ENCODE peak calls at places on chromosomes 2 and 18, in eight cellular contexts. C is nephron progenitor cell, Z is Caco-2, Q is psoas muscle, M is HepG2, G is HL-60, D is WERI-Rb-1, F is brain microvascular endothelial cell. O is an unnamed sample.

GRCh38 chr2:236584521-236585384 is 15.1 kb downstream of the ACKR3 start:
- DNase-seq in C (no peak), Z (no peak), Q (peak), M (no peak), G (no peak), D (no peak), F (no peak), O (no peak)

GRCh38 chr2:190533968-190534309 is 583 bp downstream of the NEMP2 start:
- DNase-seq in C (no peak), Z (no peak), Q (no peak), M (peak), G (no peak), D (no peak), F (no peak), O (no peak)

GRCh38 chr2:138502253-138503086 is 900 bp downstream of the SPOPL start:
- DNase-seq in C (no peak), Z (no peak), Q (no peak), M (peak), G (peak), D (no peak), F (no peak), O (no peak)

GRCh38 chr2:233400341-233400740 is 46.0 kb downstream of the DGKD start:
- DNase-seq in C (no peak), Z (no peak), Q (no peak), M (no peak), G (no peak), D (no peak), F (no peak), O (no peak)

GRCh38 chr2:67309281-67309680 is 87.9 kb upstream of the ETAA1 start:
- DNase-seq in C (no peak), Z (peak), Q (no peak), M (peak), G (no peak), D (no peak), F (no peak), O (no peak)

GRCh38 chr2:198518935-198519334 is 714.5 kb downstream of the PLCL1 start:
- DNase-seq in C (no peak), Z (no peak), Q (no peak), M (no peak), G (no peak), D (no peak), F (no peak), O (no peak)

GRCh38 chr2:15058628-15059157 is 426.2 kb downstream of the LRATD1 start:
- DNase-seq in C (no peak), Z (no peak), Q (no peak), M (no peak), G (no peak), D (no peak), F (no peak), O (no peak)

GRCh38 chr2:632471-632870 is 44.7 kb downstream of the TMEM18 start:
- DNase-seq in C (no peak), Z (no peak), Q (no peak), M (no peak), G (no peak), D (no peak), F (no peak), O (no peak)

GRCh38 chr2:241865957-241866858 is 3.3 kb upstream of the RTP5 start:
- DNase-seq in C (peak), Z (no peak), Q (peak), M (no peak), G (no peak), D (no peak), F (no peak), O (peak)

GRCh38 chr2:55109219-55109891 is 59.1 kb upstream of the RTN4 start:
- DNase-seq in C (no peak), Z (peak), Q (no peak), M (peak), G (no peak), D (peak), F (peak), O (peak)

GRCh38 chr2:169705927-169706326 is 11.7 kb downstream of the PHOSPHO2 start:
- DNase-seq in C (no peak), Z (no peak), Q (no peak), M (no peak), G (no peak), D (no peak), F (no peak), O (no peak)

GRCh38 chr2:234198976-234199375 is 148.5 kb downstream of the SPP2 start:
- DNase-seq in C (no peak), Z (no peak), Q (no peak), M (no peak), G (no peak), D (no peak), F (peak), O (no peak)

GRCh38 chr2:234363011-234363487 is 133.8 kb downstream of the ARL4C start:
- DNase-seq in C (peak), Z (peak), Q (no peak), M (peak), G (no peak), D (no peak), F (no peak), O (no peak)

GRCh38 chr2:207317358-207317984 is 151.7 kb upstream of the KLF7 start:
- DNase-seq in C (no peak), Z (no peak), Q (no peak), M (no peak), G (no peak), D (no peak), F (no peak), O (no peak)

GRCh38 chr2:183207110-183207509 is 82.9 kb downstream of the NUP35 start:
- DNase-seq in C (no peak), Z (peak), Q (no peak), M (peak), G (no peak), D (no peak), F (peak), O (no peak)

GRCh38 chr2:232306741-232307305 is 71.7 kb upstream of the ALPP start:
- DNase-seq in C (no peak), Z (no peak), Q (no peak), M (no peak), G (no peak), D (no peak), F (no peak), O (no peak)

GRCh38 chr2:156110890-156111289 is 221.6 kb downstream of the NR4A2 start:
- DNase-seq in C (peak), Z (peak), Q (no peak), M (peak), G (peak), D (peak), F (no peak), O (peak)

GRCh38 chr18:58639751-58640427 is 11.0 kb upstream of the ALPK2 start:
- DNase-seq in C (no peak), Z (no peak), Q (no peak), M (no peak), G (no peak), D (no peak), F (peak), O (no peak)

GRCh38 chr18:62976227-62976626 is 260.9 kb downstream of the PHLPP1 start:
- DNase-seq in C (no peak), Z (no peak), Q (no peak), M (no peak), G (no peak), D (no peak), F (no peak), O (no peak)

GRCh38 chr2:69196327-69197117 is 183.5 kb downstream of the ANTXR1 start:
- DNase-seq in C (no peak), Z (peak), Q (no peak), M (peak), G (no peak), D (no peak), F (peak), O (no peak)

GRCh38 chr18:56257215-56257614 is 381.2 kb downstream of the TXNL1 start:
- DNase-seq in C (no peak), Z (no peak), Q (no peak), M (no peak), G (no peak), D (no peak), F (peak), O (no peak)

GRCh38 chr2:40225670-40226069 is 226.2 kb downstream of the SLC8A1 start:
- DNase-seq in C (no peak), Z (no peak), Q (no peak), M (no peak), G (no peak), D (no peak), F (no peak), O (no peak)

GRCh38 chr18:10353791-10354190 is 100.6 kb upstream of the APCDD1 start:
- DNase-seq in C (no peak), Z (no peak), Q (no peak), M (no peak), G (no peak), D (no peak), F (peak), O (no peak)

GRCh38 chr18:67463829-67464228 is 52.7 kb downstream of the DSEL start:
- DNase-seq in C (no peak), Z (no peak), Q (no peak), M (no peak), G (no peak), D (no peak), F (no peak), O (no peak)

GRCh38 chr2:237184192-237184922 is 98.7 kb downstream of the COPS8 start:
- DNase-seq in C (no peak), Z (no peak), Q (no peak), M (no peak), G (no peak), D (no peak), F (peak), O (no peak)

GRCh38 chr2:160869411-160869810 is 290.8 kb upstream of the TANK start:
- DNase-seq in C (no peak), Z (no peak), Q (no peak), M (no peak), G (no peak), D (no peak), F (peak), O (no peak)

GRCh38 chr2:172376505-172377125 is 50.8 kb upstream of the ITGA6 start:
- DNase-seq in C (no peak), Z (no peak), Q (no peak), M (no peak), G (no peak), D (peak), F (no peak), O (no peak)

GRCh38 chr2:6394266-6394665 is 471.4 kb downstream of the CMPK2 start:
- DNase-seq in C (no peak), Z (no peak), Q (no peak), M (no peak), G (no peak), D (no peak), F (no peak), O (no peak)

GRCh38 chr2:232103140-232103737 is 141.7 kb downstream of the DIS3L2 start:
- DNase-seq in C (no peak), Z (no peak), Q (no peak), M (no peak), G (no peak), D (no peak), F (no peak), O (no peak)

GRCh38 chr2:170928036-170928823 is 823 bp upstream of the GORASP2 start:
- DNase-seq in C (no peak), Z (peak), Q (no peak), M (peak), G (peak), D (no peak), F (no peak), O (no peak)

GRCh38 chr2:23351388-23352141 is 33.4 kb upstream of the KLHL29 start:
- DNase-seq in C (peak), Z (peak), Q (peak), M (peak), G (peak), D (peak), F (peak), O (peak)

GRCh38 chr2:108554530-108554929 is 20.3 kb downstream of the LIMS1 start:
- DNase-seq in C (no peak), Z (no peak), Q (peak), M (no peak), G (no peak), D (no peak), F (no peak), O (no peak)

GRCh38 chr18:74870950-74871349 is 273.3 kb downstream of the ZNF407 start:
- DNase-seq in C (no peak), Z (no peak), Q (no peak), M (no peak), G (no peak), D (no peak), F (no peak), O (no peak)
- TF ChIP-seq CTCF in C (no peak), Z (no peak), Q (no peak), M (no peak), G (no peak), D (no peak), F (no peak), O (no peak)

DNA sequence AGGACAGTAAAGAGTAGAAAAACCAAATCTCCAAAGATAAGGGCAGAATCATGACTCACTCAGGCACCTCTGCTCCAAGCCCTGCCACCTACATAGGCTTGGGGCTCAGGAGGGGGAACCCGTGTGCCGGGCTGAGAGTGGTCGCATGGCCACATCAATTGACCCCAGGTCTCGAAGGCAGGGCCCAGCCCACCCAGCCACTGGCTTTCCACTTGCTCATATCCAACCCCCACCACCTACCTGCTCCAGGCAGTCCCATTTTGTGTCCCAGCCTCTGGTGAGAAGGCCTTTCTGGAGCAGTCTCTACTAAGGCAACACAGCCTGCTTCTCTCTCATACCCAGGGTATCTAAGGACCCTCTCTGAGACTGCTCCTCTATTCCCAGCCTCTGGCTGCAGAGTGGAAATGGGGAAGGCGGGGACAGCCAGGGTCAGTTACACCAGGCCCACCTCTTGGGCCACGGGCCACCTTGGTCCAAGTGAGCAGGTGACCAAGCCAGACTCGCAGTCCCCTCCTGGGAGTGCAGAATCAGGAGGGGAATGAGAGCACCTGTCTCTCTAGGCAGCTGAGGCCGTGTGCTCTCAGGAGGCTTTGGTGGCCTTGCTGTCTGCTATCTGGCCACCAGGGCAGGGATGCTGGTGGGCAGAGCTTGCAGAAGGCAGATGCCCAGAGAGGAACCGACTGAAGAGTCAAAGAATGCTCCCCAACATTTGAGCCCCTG is 20.8 kb downstream of the TFCP2L1 start:
- DNase-seq in C (no peak), Z (no peak), Q (no peak), M (no peak), G (no peak), D (no peak), F (no peak), O (no peak)
- TF ChIP-seq CTCF in C (no peak), Z (no peak), Q (no peak), M (no peak), G (no peak), D (peak), F (no peak), O (no peak)

GRCh38 chr18:46051731-46052461 is 20.2 kb downstream of the PSTPIP2 start:
- DNase-seq in C (no peak), Z (peak), Q (no peak), M (peak), G (no peak), D (no peak), F (peak), O (no peak)
- TF ChIP-seq CTCF in C (no peak), Z (no peak), Q (no peak), M (no peak), G (no peak), D (no peak), F (no peak), O (no peak)

GRCh38 chr18:59839931-59840685 is 59.7 kb upstream of the PMAIP1 start:
- DNase-seq in C (no peak), Z (no peak), Q (no peak), M (no peak), G (no peak), D (no peak), F (no peak), O (no peak)
- TF ChIP-seq CTCF in C (no peak), Z (peak), Q (no peak), M (no peak), G (peak), D (no peak), F (peak), O (peak)

DNA sequence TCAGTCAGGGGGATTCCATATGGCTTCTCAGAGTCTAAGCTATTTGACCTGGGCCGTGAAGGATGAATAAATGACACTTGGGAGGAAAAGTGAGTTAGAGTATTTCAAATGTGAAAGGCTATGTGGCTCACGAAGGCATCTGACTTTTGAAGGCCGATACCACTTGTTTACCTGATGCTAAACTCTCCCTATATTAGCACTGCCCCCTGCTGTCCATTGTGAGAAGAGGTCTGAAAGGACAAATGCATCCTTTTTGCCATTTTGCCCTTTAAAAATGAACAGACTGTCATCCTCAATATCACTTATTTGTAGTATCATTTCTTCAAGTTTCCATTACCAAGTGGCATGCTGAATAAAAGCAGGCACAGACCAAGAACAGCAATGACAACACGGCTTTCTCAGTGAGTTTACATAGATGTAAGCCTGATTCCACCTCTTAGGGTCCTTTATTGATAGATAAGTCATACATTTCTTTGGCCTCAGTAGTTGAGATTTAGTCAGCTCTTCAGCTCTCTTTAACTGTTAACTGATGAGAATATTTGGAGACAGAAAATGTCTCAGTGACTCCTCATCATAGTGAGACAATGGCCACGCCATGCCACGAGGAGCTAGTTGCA is 40.1 kb downstream of the DOCK10 start:
- DNase-seq in C (peak), Z (peak), Q (no peak), M (peak), G (peak), D (peak), F (peak), O (peak)
- TF ChIP-seq CTCF in C (peak), Z (no peak), Q (peak), M (peak), G (peak), D (peak), F (peak), O (peak)

GRCh38 chr2:98025481-98026037 is 29.8 kb upstream of the TMEM131 start:
- DNase-seq in C (no peak), Z (no peak), Q (no peak), M (no peak), G (no peak), D (no peak), F (no peak), O (no peak)
- TF ChIP-seq CTCF in C (no peak), Z (no peak), Q (no peak), M (no peak), G (no peak), D (no peak), F (no peak), O (no peak)

O was measured in glutamatergic neuron.